ENCODE peak calls at places on chromosomes 6 and 20, in eight cellular contexts. One of them, this sample, is unnamed.

GRCh38 chr6:160137989-160138835 is 16.6 kb downstream of the SLC22A1 start:
- DNase-seq in fibroblast of the aortic adventitia: peak; percentile 80
- DNase-seq in right lobe of liver: no peak
- DNase-seq in brain microvascular endothelial cell: peak; percentile 63
- DNase-seq in left lung: no peak
- DNase-seq in colonic mucosa: peak; percentile 69
- DNase-seq in GM23338: peak; percentile 75
- DNase-seq in K562: peak; percentile 66
- DNase-seq in this sample: peak; percentile 64

GRCh38 chr6:52663120-52663934 is 7.6 kb upstream of the TMEM14A start:
- DNase-seq in GM23338: peak; percentile 80
- DNase-seq in right lobe of liver: peak; percentile 60
- DNase-seq in colonic mucosa: peak; percentile 63
- DNase-seq in left lung: no peak
- DNase-seq in K562: peak; percentile 56
- DNase-seq in brain microvascular endothelial cell: peak; percentile 43
- DNase-seq in fibroblast of the aortic adventitia: peak; percentile 89
- DNase-seq in this sample: peak; percentile 53

GRCh38 chr6:117531346-117531745 is 48.9 kb downstream of the DCBLD1 start:
- DNase-seq in K562: no peak
- DNase-seq in brain microvascular endothelial cell: no peak
- DNase-seq in right lobe of liver: no peak
- DNase-seq in GM23338: no peak
- DNase-seq in colonic mucosa: no peak
- DNase-seq in fibroblast of the aortic adventitia: peak; percentile 26
- DNase-seq in left lung: no peak
- DNase-seq in this sample: no peak

GRCh38 chr6:163414367-163415175 is at the start of gene QKI:
- DNase-seq in brain microvascular endothelial cell: no peak
- DNase-seq in K562: peak; percentile 86
- DNase-seq in colonic mucosa: peak; percentile 76
- DNase-seq in fibroblast of the aortic adventitia: peak; percentile 72
- DNase-seq in GM23338: peak; percentile 60
- DNase-seq in right lobe of liver: peak; percentile 94
- DNase-seq in left lung: peak; percentile 96
- DNase-seq in this sample: peak; percentile 85

GRCh38 chr6:30645989-30646388 is 944 bp upstream of the C6orf136 start:
- DNase-seq in left lung: no peak
- DNase-seq in brain microvascular endothelial cell: no peak
- DNase-seq in GM23338: no peak
- DNase-seq in right lobe of liver: no peak
- DNase-seq in fibroblast of the aortic adventitia: no peak
- DNase-seq in colonic mucosa: no peak
- DNase-seq in K562: no peak
- DNase-seq in this sample: no peak

GRCh38 chr6:112933947-112934346 is 586.8 kb downstream of the RFPL4B start:
- DNase-seq in GM23338: no peak
- DNase-seq in K562: no peak
- DNase-seq in fibroblast of the aortic adventitia: no peak
- DNase-seq in colonic mucosa: no peak
- DNase-seq in brain microvascular endothelial cell: no peak
- DNase-seq in left lung: no peak
- DNase-seq in right lobe of liver: no peak
- DNase-seq in this sample: no peak

GRCh38 chr6:40626886-40627285 is 39.7 kb upstream of the LRFN2 start:
- DNase-seq in colonic mucosa: no peak
- DNase-seq in K562: no peak
- DNase-seq in right lobe of liver: no peak
- DNase-seq in fibroblast of the aortic adventitia: no peak
- DNase-seq in GM23338: no peak
- DNase-seq in left lung: no peak
- DNase-seq in brain microvascular endothelial cell: no peak
- DNase-seq in this sample: no peak

GRCh38 chr6:53896237-53896636 is 101.4 kb downstream of the LRRC1 start:
- DNase-seq in GM23338: peak; percentile 24
- DNase-seq in K562: no peak
- DNase-seq in left lung: no peak
- DNase-seq in brain microvascular endothelial cell: no peak
- DNase-seq in fibroblast of the aortic adventitia: peak; percentile 31
- DNase-seq in colonic mucosa: no peak
- DNase-seq in right lobe of liver: no peak
- DNase-seq in this sample: no peak

GRCh38 chr20:63821824-63822223 is 9.2 kb downstream of the ZBTB46 start:
- DNase-seq in left lung: no peak
- DNase-seq in GM23338: no peak
- DNase-seq in right lobe of liver: no peak
- DNase-seq in colonic mucosa: no peak
- DNase-seq in brain microvascular endothelial cell: no peak
- DNase-seq in fibroblast of the aortic adventitia: no peak
- DNase-seq in K562: no peak
- DNase-seq in this sample: no peak

GRCh38 chr20:63700199-63701050 is 4.0 kb downstream of the TNFRSF6B start:
- DNase-seq in K562: peak; percentile 27
- DNase-seq in GM23338: no peak
- DNase-seq in left lung: peak; percentile 79
- DNase-seq in colonic mucosa: no peak
- DNase-seq in fibroblast of the aortic adventitia: no peak
- DNase-seq in right lobe of liver: peak; percentile 42
- DNase-seq in brain microvascular endothelial cell: no peak
- DNase-seq in this sample: no peak

GRCh38 chr6:18327621-18328548 is 59.3 kb upstream of the RNF144B start:
- DNase-seq in colonic mucosa: no peak
- DNase-seq in right lobe of liver: peak; percentile 54
- DNase-seq in brain microvascular endothelial cell: no peak
- DNase-seq in K562: peak; percentile 29
- DNase-seq in GM23338: peak; percentile 75
- DNase-seq in left lung: peak; percentile 83
- DNase-seq in fibroblast of the aortic adventitia: peak; percentile 68
- DNase-seq in this sample: no peak

GRCh38 chr6:106617302-106617701 is 12.0 kb downstream of the RTN4IP1 start:
- DNase-seq in brain microvascular endothelial cell: no peak
- DNase-seq in left lung: no peak
- DNase-seq in K562: no peak
- DNase-seq in GM23338: no peak
- DNase-seq in right lobe of liver: no peak
- DNase-seq in colonic mucosa: no peak
- DNase-seq in fibroblast of the aortic adventitia: no peak
- DNase-seq in this sample: no peak

GRCh38 chr6:16105056-16105455 is 23.8 kb upstream of the MYLIP start:
- DNase-seq in left lung: no peak
- DNase-seq in right lobe of liver: no peak
- DNase-seq in colonic mucosa: no peak
- DNase-seq in brain microvascular endothelial cell: no peak
- DNase-seq in fibroblast of the aortic adventitia: no peak
- DNase-seq in K562: no peak
- DNase-seq in GM23338: no peak
- DNase-seq in this sample: no peak

GRCh38 chr6:128554302-128554701 is 33.9 kb upstream of the PTPRK start:
- DNase-seq in brain microvascular endothelial cell: no peak
- DNase-seq in K562: no peak
- DNase-seq in left lung: no peak
- DNase-seq in fibroblast of the aortic adventitia: peak; percentile 16
- DNase-seq in right lobe of liver: no peak
- DNase-seq in colonic mucosa: no peak
- DNase-seq in GM23338: no peak
- DNase-seq in this sample: no peak

GRCh38 chr6:116438590-116439448 is 22.4 kb upstream of the CALHM6 start:
- DNase-seq in fibroblast of the aortic adventitia: no peak
- DNase-seq in left lung: no peak
- DNase-seq in right lobe of liver: no peak
- DNase-seq in K562: no peak
- DNase-seq in colonic mucosa: no peak
- DNase-seq in GM23338: no peak
- DNase-seq in brain microvascular endothelial cell: no peak
- DNase-seq in this sample: no peak

GRCh38 chr6:43993881-43994523 is 133.2 kb downstream of the MRPL14 start:
- DNase-seq in fibroblast of the aortic adventitia: no peak
- DNase-seq in brain microvascular endothelial cell: no peak
- DNase-seq in colonic mucosa: no peak
- DNase-seq in GM23338: no peak
- DNase-seq in left lung: no peak
- DNase-seq in K562: no peak
- DNase-seq in right lobe of liver: no peak
- DNase-seq in this sample: peak; percentile 73

GRCh38 chr6:169651498-169651897 is 50.3 kb downstream of the WDR27 start:
- DNase-seq in GM23338: no peak
- DNase-seq in K562: no peak
- DNase-seq in left lung: no peak
- DNase-seq in colonic mucosa: no peak
- DNase-seq in right lobe of liver: no peak
- DNase-seq in fibroblast of the aortic adventitia: no peak
- DNase-seq in brain microvascular endothelial cell: no peak
- DNase-seq in this sample: no peak

GRCh38 chr6:169653691-169654090 is 48.1 kb downstream of the WDR27 start:
- DNase-seq in fibroblast of the aortic adventitia: no peak
- DNase-seq in colonic mucosa: no peak
- DNase-seq in left lung: peak; percentile 28
- DNase-seq in right lobe of liver: no peak
- DNase-seq in brain microvascular endothelial cell: no peak
- DNase-seq in GM23338: no peak
- DNase-seq in K562: no peak
- DNase-seq in this sample: no peak

GRCh38 chr6:169656626-169657610 is 44.9 kb downstream of the WDR27 start:
- DNase-seq in K562: no peak
- DNase-seq in colonic mucosa: no peak
- DNase-seq in fibroblast of the aortic adventitia: no peak
- DNase-seq in right lobe of liver: no peak
- DNase-seq in brain microvascular endothelial cell: no peak
- DNase-seq in left lung: peak; percentile 70
- DNase-seq in GM23338: no peak
- DNase-seq in this sample: no peak

GRCh38 chr6:169652896-169653295 is 48.9 kb downstream of the WDR27 start:
- DNase-seq in fibroblast of the aortic adventitia: no peak
- DNase-seq in GM23338: no peak
- DNase-seq in right lobe of liver: no peak
- DNase-seq in left lung: peak; percentile 54
- DNase-seq in K562: no peak
- DNase-seq in colonic mucosa: no peak
- DNase-seq in brain microvascular endothelial cell: no peak
- DNase-seq in this sample: no peak

DNA sequence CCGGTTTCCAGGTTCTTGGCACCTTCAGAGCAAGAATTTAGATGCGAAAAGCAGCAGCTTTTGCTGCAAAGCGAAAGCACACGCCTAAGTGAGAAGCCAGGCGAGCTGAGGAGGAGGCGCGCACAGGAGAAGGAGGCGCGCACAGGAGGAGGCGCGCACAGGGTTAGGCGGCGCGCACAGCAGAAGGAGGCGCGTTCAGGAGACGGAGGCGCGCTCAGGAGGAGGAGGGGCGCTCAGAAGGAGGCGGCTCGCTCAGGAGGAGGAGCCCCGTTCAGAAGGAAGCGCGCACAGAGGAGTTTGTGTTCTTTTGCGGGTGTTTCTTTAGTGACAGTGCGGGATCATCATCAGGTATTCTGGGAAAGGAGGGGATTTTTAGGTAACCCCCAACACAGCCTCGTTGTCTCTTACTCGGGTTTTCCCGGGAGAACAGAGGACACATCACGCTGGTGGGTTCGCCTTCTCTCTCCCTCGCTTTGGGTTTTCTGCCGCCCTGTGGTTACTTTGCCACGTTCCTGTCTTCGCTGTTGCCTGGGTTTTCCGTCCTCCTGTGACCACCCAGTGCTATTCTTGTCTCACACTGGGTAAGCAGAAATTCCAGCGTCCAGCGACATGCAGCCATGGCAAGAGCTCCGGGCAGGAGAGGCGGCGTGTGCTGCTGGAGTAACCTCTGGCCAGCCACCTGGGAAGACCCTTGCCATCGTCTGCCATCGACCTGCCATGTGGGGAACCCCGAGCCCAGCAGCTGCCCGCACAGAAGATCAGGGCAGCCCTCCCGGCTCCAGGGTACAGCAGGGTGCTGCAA is 47.0 kb downstream of the WDR27 start:
- DNase-seq in right lobe of liver: peak; percentile 68
- DNase-seq in K562: no peak
- DNase-seq in fibroblast of the aortic adventitia: peak; percentile 74
- DNase-seq in colonic mucosa: peak; percentile 69
- DNase-seq in GM23338: peak; percentile 82
- DNase-seq in left lung: peak; percentile 70
- DNase-seq in brain microvascular endothelial cell: peak; percentile 55
- DNase-seq in this sample: peak; percentile 49
- TF ChIP-seq CTCF in right lobe of liver: no peak
- TF ChIP-seq CTCF in K562: no peak
- TF ChIP-seq CTCF in fibroblast of the aortic adventitia: peak; percentile 48
- TF ChIP-seq CTCF in colonic mucosa: no peak
- TF ChIP-seq CTCF in GM23338: peak; percentile 32
- TF ChIP-seq CTCF in left lung: no peak
- TF ChIP-seq CTCF in brain microvascular endothelial cell: peak; percentile 55
- TF ChIP-seq CTCF in this sample: no peak

DNA sequence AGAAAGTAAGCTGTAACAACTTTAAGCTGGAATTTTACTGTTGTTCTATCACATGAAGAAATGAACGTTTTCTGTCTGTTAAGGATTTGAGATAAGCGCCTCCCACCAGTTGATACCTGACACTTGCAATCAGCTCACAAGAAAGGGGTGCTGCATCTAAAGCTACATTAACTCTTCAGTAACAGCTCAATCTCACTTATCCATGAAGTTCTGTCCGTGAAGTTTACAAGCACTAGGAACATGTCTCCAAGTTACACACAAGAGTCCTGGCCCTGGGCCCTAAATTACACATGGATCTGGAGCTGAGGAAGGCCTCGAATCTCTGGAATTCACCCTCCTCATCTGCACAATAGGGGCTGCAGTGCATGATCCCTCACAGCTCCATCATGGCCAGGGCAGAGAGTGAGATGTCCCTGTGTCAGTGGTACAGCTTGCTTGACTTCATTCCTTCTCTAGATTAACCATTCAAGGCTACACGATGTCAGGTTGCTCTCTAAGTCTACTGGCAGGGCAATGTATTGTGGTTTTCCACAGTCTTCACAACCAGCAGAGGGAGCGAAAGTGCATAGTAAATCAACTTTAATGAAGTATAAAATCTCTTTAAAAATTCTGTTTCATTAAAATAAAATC is 182.4 kb upstream of the MCHR2 start:
- DNase-seq in fibroblast of the aortic adventitia: peak; percentile 80
- DNase-seq in GM23338: peak; percentile 57
- DNase-seq in colonic mucosa: no peak
- DNase-seq in brain microvascular endothelial cell: peak; percentile 55
- DNase-seq in left lung: no peak
- DNase-seq in K562: no peak
- DNase-seq in right lobe of liver: no peak
- DNase-seq in this sample: peak; percentile 53
- TF ChIP-seq CTCF in fibroblast of the aortic adventitia: peak; percentile 66
- TF ChIP-seq CTCF in GM23338: peak; percentile 51
- TF ChIP-seq CTCF in colonic mucosa: no peak
- TF ChIP-seq CTCF in brain microvascular endothelial cell: peak; percentile 69
- TF ChIP-seq CTCF in left lung: peak; percentile 30
- TF ChIP-seq CTCF in K562: peak; percentile 60
- TF ChIP-seq CTCF in right lobe of liver: no peak
- TF ChIP-seq CTCF in this sample: peak; percentile 26

GRCh38 chr6:129981598-129981997 is 36.8 kb upstream of the L3MBTL3 start:
- DNase-seq in K562: no peak
- DNase-seq in brain microvascular endothelial cell: no peak
- DNase-seq in fibroblast of the aortic adventitia: peak; percentile 40
- DNase-seq in GM23338: no peak
- DNase-seq in left lung: no peak
- DNase-seq in colonic mucosa: no peak
- DNase-seq in right lobe of liver: no peak
- DNase-seq in this sample: no peak
- TF ChIP-seq CTCF in K562: peak; percentile 36
- TF ChIP-seq CTCF in brain microvascular endothelial cell: peak; percentile 30
- TF ChIP-seq CTCF in fibroblast of the aortic adventitia: no peak
- TF ChIP-seq CTCF in GM23338: peak; percentile 41
- TF ChIP-seq CTCF in left lung: no peak
- TF ChIP-seq CTCF in colonic mucosa: no peak
- TF ChIP-seq CTCF in right lobe of liver: no peak
- TF ChIP-seq CTCF in this sample: peak; percentile 31

GRCh38 chr6:151546941-151547659 is 53.3 kb downstream of the CCDC170 start:
- DNase-seq in right lobe of liver: no peak
- DNase-seq in K562: no peak
- DNase-seq in colonic mucosa: no peak
- DNase-seq in brain microvascular endothelial cell: no peak
- DNase-seq in GM23338: peak; percentile 31
- DNase-seq in fibroblast of the aortic adventitia: no peak
- DNase-seq in left lung: no peak
- DNase-seq in this sample: no peak
- TF ChIP-seq CTCF in right lobe of liver: no peak
- TF ChIP-seq CTCF in K562: peak; percentile 46
- TF ChIP-seq CTCF in colonic mucosa: no peak
- TF ChIP-seq CTCF in brain microvascular endothelial cell: no peak
- TF ChIP-seq CTCF in GM23338: peak; percentile 68
- TF ChIP-seq CTCF in fibroblast of the aortic adventitia: no peak
- TF ChIP-seq CTCF in left lung: no peak
- TF ChIP-seq CTCF in this sample: no peak